ENCODE peak calls at places on chromosomes 12 and 14, in eight cellular contexts. K, C, M, W, J, H, I and S are unnamed samples.

GRCh38 chr12:124045671-124046070 is 72.7 kb downstream of the ZNF664 start:
- DNase-seq in K (no peak), C (no peak), M (no peak), W (no peak), J (no peak), H (no peak), I (no peak), S (peak; percentile 60)

GRCh38 chr14:25411933-25412757 is 362.2 kb upstream of the STXBP6 start:
- DNase-seq in K (no peak), C (peak; percentile 48), M (peak; percentile 73), W (peak; percentile 7), J (no peak), H (no peak), I (no peak), S (no peak)

GRCh38 chr12:75725505-75726120 is 214.2 kb upstream of the KRR1 start:
- DNase-seq in K (no peak), C (peak; percentile 77), M (no peak), W (peak; percentile 87), J (peak; percentile 71), H (no peak), I (no peak), S (peak; percentile 59)

GRCh38 chr14:91367173-91368171 is 50.1 kb downstream of the CCDC88C start:
- DNase-seq in K (no peak), C (no peak), M (no peak), W (peak; percentile 79), J (peak; percentile 97), H (peak; percentile 77), I (no peak), S (no peak)

GRCh38 chr14:53757732-53758131 is 198.9 kb downstream of the BMP4 start:
- DNase-seq in K (no peak), C (no peak), M (no peak), W (no peak), J (no peak), H (no peak), I (no peak), S (no peak)

GRCh38 chr12:115155665-115156645 is 472.0 kb upstream of the TBX3 start:
- DNase-seq in K (no peak), C (peak; percentile 95), M (no peak), W (peak; percentile 99), J (peak; percentile 99), H (no peak), I (no peak), S (no peak)

GRCh38 chr14:29242755-29243340 is 476.3 kb downstream of the FOXG1 start:
- DNase-seq in K (no peak), C (peak; percentile 62), M (no peak), W (peak; percentile 23), J (peak; percentile 69), H (no peak), I (no peak), S (no peak)

GRCh38 chr12:110600254-110600653 is 13.7 kb upstream of the TCTN1 start:
- DNase-seq in K (peak; percentile 30), C (peak; percentile 79), M (no peak), W (peak; percentile 89), J (peak; percentile 41), H (no peak), I (no peak), S (no peak)

GRCh38 chr14:29005647-29006046 is 239.1 kb downstream of the FOXG1 start:
- DNase-seq in K (no peak), C (no peak), M (no peak), W (no peak), J (no peak), H (no peak), I (no peak), S (no peak)

GRCh38 chr12:132525833-132526455 is 36.0 kb downstream of the FBRSL1 start:
- DNase-seq in K (no peak), C (no peak), M (peak; percentile 53), W (no peak), J (no peak), H (no peak), I (no peak), S (no peak)

GRCh38 chr12:4809449-4810218 is 89.4 kb downstream of the GALNT8 start:
- DNase-seq in K (peak; percentile 28), C (peak; percentile 13), M (peak; percentile 66), W (no peak), J (peak; percentile 8), H (no peak), I (no peak), S (no peak)

GRCh38 chr12:9072481-9073038 is 43.2 kb downstream of the A2M start:
- DNase-seq in K (no peak), C (no peak), M (no peak), W (no peak), J (no peak), H (no peak), I (no peak), S (no peak)
- H3K27me3 ChIP-seq in K (no peaks in the 10 kb centered on the region), C (no peaks in the 10 kb centered on the region), M (no peaks in the 10 kb centered on the region), W (no peaks in the 10 kb centered on the region), J (no peaks in the 10 kb centered on the region), H (no peaks in the 10 kb centered on the region), I (no peaks in the 10 kb centered on the region), S (no peaks in the 10 kb centered on the region)

DNA sequence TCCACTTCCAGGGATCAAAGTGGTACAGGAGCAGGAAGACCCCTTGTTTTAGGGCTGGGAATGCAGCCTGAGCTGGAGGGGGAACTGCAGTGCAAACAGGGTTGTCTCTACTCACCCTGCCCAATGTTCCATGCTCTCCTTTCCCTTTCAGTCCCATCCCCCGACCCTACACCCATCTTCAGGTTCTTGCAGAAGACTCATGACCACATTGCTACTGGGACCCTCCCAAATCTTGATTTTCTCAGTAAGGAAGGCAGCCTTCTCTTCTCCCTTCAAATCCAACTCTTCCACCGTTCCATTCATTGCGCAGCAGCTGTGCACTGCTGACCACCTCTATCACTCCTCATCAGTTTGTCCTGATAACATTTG is 1.9 kb downstream of the SERPINA11 start:
- DNase-seq in K (no peak), C (no peak), M (no peak), W (no peak), J (no peak), H (no peak), I (no peak), S (no peak)
- H3K27ac ChIP-seq in K (no peak overlapping the region), C (no peak overlapping the region), M (no peak overlapping the region), W (no peak overlapping the region), J (no peak overlapping the region), H (no peak overlapping the region), I (no peak overlapping the region), S (no peak overlapping the region)

DNA sequence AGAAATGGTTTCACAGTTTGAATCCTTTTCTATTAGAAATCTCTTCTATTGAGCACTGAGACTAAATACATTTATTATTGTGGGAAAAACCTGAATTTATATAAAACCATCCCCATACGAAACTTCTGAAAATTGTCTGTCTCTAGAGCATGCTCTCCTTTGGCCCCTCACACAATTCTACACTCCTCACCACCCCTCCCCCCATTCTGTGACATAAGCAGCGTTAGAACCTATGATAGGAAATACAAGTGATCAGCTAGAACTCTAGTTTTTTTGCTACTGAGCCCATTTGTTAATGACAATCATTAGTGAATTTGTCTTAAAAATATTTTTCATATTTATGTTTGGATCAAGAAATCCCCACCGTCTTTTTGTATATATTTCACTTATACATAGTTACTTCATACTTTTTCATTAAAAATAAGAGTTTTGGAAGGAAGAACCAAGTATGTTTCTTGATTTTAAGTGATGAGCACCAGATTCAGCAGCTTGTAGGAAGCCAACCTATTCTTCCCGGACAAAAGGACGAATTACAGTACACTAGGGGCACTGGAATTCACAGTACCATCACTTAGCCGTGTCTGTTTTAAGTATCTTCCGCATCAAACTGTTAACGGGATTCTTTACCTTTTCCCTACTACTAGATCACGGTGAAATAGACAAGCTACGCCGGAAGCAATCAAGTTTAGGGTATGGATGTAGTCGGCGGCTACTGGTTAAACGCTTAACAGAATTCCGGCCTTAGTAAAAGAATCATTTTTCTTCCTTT is 724 bp downstream of the GTSF1 start:
- DNase-seq in K (no peak), C (no peak), M (no peak), W (no peak), J (no peak), H (no peak), I (no peak), S (no peak)
- H3K27me3 ChIP-seq in K (peaks cover 20% of the 10 kb centered on the region), C (peaks cover 6% of the 10 kb centered on the region), M (no peaks in the 10 kb centered on the region), W (peaks cover 57% of the 10 kb centered on the region), J (peaks cover 4% of the 10 kb centered on the region), H (no peaks in the 10 kb centered on the region), I (peaks cover 9% of the 10 kb centered on the region), S (no peaks in the 10 kb centered on the region)

DNA sequence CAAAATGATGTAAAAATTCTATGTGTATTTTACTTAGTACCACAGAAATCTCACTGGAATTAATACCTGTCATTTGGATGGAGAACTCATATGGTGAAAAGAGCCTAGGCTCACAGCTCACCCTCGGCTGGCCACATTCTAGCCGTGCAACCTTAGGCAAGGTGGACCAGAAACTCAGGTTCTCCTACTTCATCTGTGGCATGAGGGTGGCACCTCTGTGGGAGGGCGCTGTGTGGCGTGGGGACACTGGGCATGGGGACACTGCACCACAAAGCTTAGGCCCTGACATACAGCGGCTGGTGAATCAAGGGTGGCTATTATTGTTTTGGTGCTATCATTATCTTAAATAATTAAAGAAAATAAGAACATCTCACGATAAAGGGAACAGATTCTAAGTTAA is 47.1 kb downstream of the EML1 start:
- DNase-seq in K (no peak), C (no peak), M (no peak), W (no peak), J (no peak), H (no peak), I (no peak), S (no peak)
- H3K27ac ChIP-seq in K (no peak overlapping the region), C (no peak overlapping the region), M (no peak overlapping the region), W (no peak overlapping the region), J (no peak overlapping the region), H (no peak overlapping the region), I (no peak overlapping the region), S (no peak overlapping the region)